ENCODE peak calls at places on chromosomes 5 and 9, in ten cellular contexts. C is mesendoderm; Q is thyroid gland; V is colonic mucosa; D is suprapubic skin; F is right cardiac atrium; W is CD8-positive, alpha-beta T cell; G is aorta; M is osteoblast; N is ascending aorta. L is an unnamed sample. For H3K4me1, the result is how much of the 10 kb centered on the place peaks cover.

GRCh38 chr9:105473221-105473620 is 25.4 kb downstream of the FSD1L start:
- DNase-seq in V (no peak), G (no peak), M (no peak), D (no peak), F (no peak), W (no peak), C (no peak), N (no peak), Q (no peak), L (no peak)

GRCh38 chr9:120482424-120483186 is 97.4 kb downstream of the CDK5RAP2 start:
- DNase-seq in N (no peak), G (no peak), M (no peak), V (no peak), F (no peak), D (no peak), Q (no peak), C (no peak), W (no peak), L (peak)

GRCh38 chr9:20624201-20625002 is 2.1 kb upstream of the MLLT3 start:
- DNase-seq in Q (peak), C (peak), M (peak), V (peak), F (peak), G (no peak), W (peak), D (no peak), N (peak), L (peak)

GRCh38 chr5:126808619-126809018 is 31.7 kb downstream of the LMNB1 start:
- DNase-seq in D (no peak), N (no peak), Q (no peak), C (no peak), G (no peak), W (no peak), F (no peak), V (no peak), M (no peak), L (no peak)

GRCh38 chr5:1860949-1861348 is 21.8 kb downstream of the IRX4 start:
- DNase-seq in Q (no peak), M (no peak), N (no peak), G (no peak), F (peak), V (no peak), W (no peak), D (no peak), C (no peak), L (no peak)

GRCh38 chr5:68762201-68762600 is 331.6 kb upstream of the SLC30A5 start:
- DNase-seq in G (no peak), N (no peak), M (no peak), D (no peak), F (no peak), Q (no peak), V (no peak), W (no peak), C (no peak), L (no peak)

GRCh38 chr5:72066658-72067057 is 40.6 kb upstream of the MAP1B start:
- DNase-seq in N (no peak), M (no peak), G (no peak), D (no peak), V (no peak), W (no peak), Q (no peak), C (peak), F (no peak), L (no peak)

GRCh38 chr5:115068239-115069086 is 101.2 kb downstream of the TRIM36 start:
- DNase-seq in W (no peak), C (peak), V (no peak), Q (no peak), G (no peak), D (no peak), M (no peak), F (no peak), N (no peak), L (peak)

GRCh38 chr9:89464991-89465390 is 32.9 kb downstream of the SEMA4D start:
- DNase-seq in N (no peak), Q (no peak), M (peak), F (no peak), G (peak), V (no peak), C (no peak), D (no peak), W (no peak), L (no peak)

GRCh38 chr9:72539824-72540347 is 18.5 kb downstream of the TMC1 start:
- DNase-seq in W (no peak), G (no peak), D (no peak), C (no peak), Q (no peak), V (no peak), F (no peak), M (no peak), N (no peak), L (no peak)

GRCh38 chr5:157665467-157666085 is 5.8 kb upstream of the C5orf52 start:
- DNase-seq in G (no peak), W (no peak), D (no peak), M (peak), F (no peak), Q (no peak), N (no peak), C (no peak), V (no peak), L (no peak)

GRCh38 chr9:96417610-96418073 is 528 bp downstream of the ZNF367 start:
- DNase-seq in Q (peak), F (no peak), V (peak), D (peak), W (peak), C (no peak), M (peak), G (peak), N (no peak), L (no peak)

GRCh38 chr9:95724253-95724991 is 151.1 kb upstream of the ERCC6L2 start:
- DNase-seq in D (no peak), F (no peak), W (peak), M (no peak), V (no peak), C (no peak), Q (no peak), G (no peak), N (no peak), L (no peak)

GRCh38 chr5:14200312-14200990 is 57.3 kb downstream of the TRIO start:
- DNase-seq in M (no peak), Q (no peak), G (no peak), C (no peak), D (no peak), W (no peak), V (no peak), N (no peak), F (no peak), L (no peak)

GRCh38 chr5:67476531-67476930 is 279.9 kb upstream of the CD180 start:
- DNase-seq in W (no peak), M (no peak), N (no peak), F (no peak), V (no peak), D (no peak), C (no peak), G (no peak), Q (no peak), L (no peak)

GRCh38 chr9:95505676-95506437 is 10.9 kb downstream of the PTCH1 start:
- DNase-seq in W (peak), N (peak), Q (peak), C (peak), D (no peak), V (peak), F (peak), M (peak), G (peak), L (peak)

GRCh38 chr5:72030237-72030636 is 77.0 kb upstream of the MAP1B start:
- DNase-seq in G (no peak), M (no peak), W (no peak), V (no peak), F (no peak), N (no peak), C (no peak), D (no peak), Q (no peak), L (no peak)

GRCh38 chr5:173542159-173542558 is 74.3 kb downstream of the BOD1 start:
- DNase-seq in N (peak), M (no peak), C (no peak), Q (no peak), W (no peak), F (no peak), D (no peak), G (no peak), V (no peak), L (no peak)

GRCh38 chr9:124344291-124345050 is 70.8 kb downstream of the PSMB7 start:
- DNase-seq in G (peak), Q (no peak), V (no peak), D (no peak), N (no peak), C (no peak), M (peak), F (peak), W (no peak), L (no peak)

GRCh38 chr5:73496984-73497457 is 1.2 kb upstream of the BTF3 start:
- DNase-seq in C (peak), D (no peak), M (peak), N (no peak), W (no peak), G (no peak), F (no peak), V (no peak), Q (no peak), L (no peak)

GRCh38 chr9:123299558-123300126 is 31.3 kb upstream of the STRBP start:
- DNase-seq in W (no peak), M (no peak), V (no peak), G (peak), F (no peak), Q (no peak), C (peak), D (no peak), N (no peak), L (no peak)

GRCh38 chr5:1555011-1555807 is 31.4 kb upstream of the LPCAT1 start:
- DNase-seq in N (no peak), M (peak), Q (no peak), D (no peak), G (peak), F (no peak), C (no peak), W (no peak), V (peak), L (no peak)

GRCh38 chr5:141713616-141714309 is 31.7 kb upstream of the ARAP3 start:
- DNase-seq in M (peak), W (no peak), C (no peak), F (no peak), V (no peak), D (no peak), N (no peak), G (no peak), Q (no peak), L (no peak)

GRCh38 chr9:113519401-113520108 is 56.0 kb downstream of the RGS3 start:
- DNase-seq in M (no peak), D (no peak), W (no peak), Q (no peak), V (peak), C (no peak), G (no peak), F (no peak), N (no peak), L (no peak)

GRCh38 chr9:129665814-129666511 is 516 bp downstream of the PRRX2 start:
- DNase-seq in C (no peak), V (no peak), G (no peak), N (no peak), Q (no peak), M (peak), W (no peak), D (no peak), F (peak), L (no peak)

GRCh38 chr9:127058645-127059021 is 63.8 kb downstream of the ANGPTL2 start:
- DNase-seq in V (no peak), N (peak), C (no peak), F (no peak), D (no peak), G (no peak), Q (no peak), W (no peak), M (no peak), L (no peak)

GRCh38 chr5:150615141-150615699 is 25.2 kb upstream of the SYNPO start:
- DNase-seq in D (no peak), F (peak), W (no peak), Q (peak), V (peak), G (peak), N (peak), M (peak), C (no peak), L (peak)

GRCh38 chr9:131432050-131432449 is 38.2 kb downstream of the PRRC2B start:
- DNase-seq in F (no peak), D (peak), C (no peak), G (no peak), Q (no peak), N (no peak), W (no peak), M (no peak), V (no peak), L (no peak)

GRCh38 chr5:59322887-59323286 is 570.6 kb downstream of the PDE4D start:
- DNase-seq in N (no peak), D (no peak), Q (no peak), W (no peak), F (no peak), G (no peak), V (no peak), M (no peak), C (no peak), L (no peak)

GRCh38 chr9:21029661-21030060 is 1.8 kb downstream of the HACD4 start:
- DNase-seq in W (no peak), C (no peak), D (no peak), F (no peak), G (no peak), N (no peak), V (no peak), Q (no peak), M (no peak), L (no peak)

GRCh38 chr5:132421442-132421841 is 51.9 kb downstream of the SLC22A5 start:
- DNase-seq in Q (no peak), F (no peak), C (no peak), M (no peak), N (no peak), G (no peak), W (no peak), D (no peak), V (peak), L (no peak)

GRCh38 chr5:122880170-122880689 is 34.8 kb downstream of the SNX24 start:
- DNase-seq in C (no peak), N (no peak), M (no peak), W (no peak), Q (no peak), D (no peak), G (no peak), F (no peak), V (no peak), L (no peak)

GRCh38 chr5:136087961-136088871 is 44.4 kb upstream of the SMAD5 start:
- DNase-seq in V (peak), M (peak), G (peak), N (peak), W (no peak), F (peak), C (no peak), D (peak), Q (peak), L (no peak)

GRCh38 chr5:82521431-82522051 is 243.4 kb upstream of the RPS23 start:
- DNase-seq in C (no peak), G (no peak), M (no peak), Q (no peak), D (no peak), V (no peak), F (no peak), N (no peak), W (no peak), L (no peak)

DNA sequence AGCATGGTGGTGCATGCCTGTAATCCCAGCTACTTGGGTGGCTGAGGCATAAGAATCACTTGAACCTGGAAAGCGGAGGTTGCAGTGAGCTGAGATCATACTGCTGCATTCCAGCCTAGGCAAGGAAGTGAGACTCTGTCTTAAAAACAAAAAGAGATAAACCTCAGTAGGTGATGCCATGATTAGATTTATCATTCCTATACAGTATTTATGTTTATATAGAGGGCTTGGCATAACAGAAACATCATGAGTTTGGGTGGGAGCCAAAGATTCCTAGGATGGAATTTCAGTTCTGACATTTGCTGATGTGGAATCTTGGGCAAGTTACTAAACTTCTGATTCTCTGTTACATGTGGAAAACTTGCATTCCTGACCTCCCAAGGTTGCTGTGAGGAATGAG is 22.3 kb downstream of the RFK start:
- DNase-seq in F (no peak), N (no peak), W (no peak), Q (no peak), D (no peak), M (no peak), C (peak), V (no peak), G (no peak), L (no peak)
- H3K4me1 ChIP-seq in F (under half), N (under half), W (under half), Q (under half), D (under half), M (under half), C (under half), V (under half), G (under half), L (under half)

DNA sequence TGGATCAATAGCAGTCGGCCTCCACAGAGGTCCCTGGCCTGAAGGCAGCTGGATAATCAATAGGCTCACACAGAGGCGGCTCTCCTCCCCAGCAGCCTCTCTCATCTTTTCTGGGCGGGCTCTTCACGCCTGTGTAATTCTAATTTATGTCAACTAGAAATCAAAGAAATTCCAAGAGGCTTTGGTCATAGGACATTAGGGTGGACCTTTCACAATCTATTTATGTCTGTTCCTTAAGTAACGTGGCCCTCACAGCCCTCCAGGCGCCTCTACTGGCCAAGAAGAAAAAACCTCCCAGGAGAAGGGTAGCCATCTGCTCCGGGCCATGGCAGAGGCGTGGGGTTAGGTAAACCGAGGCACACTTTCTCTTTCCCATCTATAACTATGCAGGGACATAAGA is 205.1 kb upstream of the EFNA5 start:
- DNase-seq in Q (no peak), N (no peak), W (no peak), M (peak), G (no peak), D (no peak), C (peak), V (no peak), F (no peak), L (no peak)
- H3K4me3 ChIP-seq in Q (no peak), N (no peak), W (no peak), M (peak), G (no peak), D (no peak), C (no peak), V (no peak), F (no peak), L (no peak)

GRCh38 chr5:125394661-125395280 is 648.3 kb upstream of the ZNF608 start:
- DNase-seq in W (no peak), N (no peak), Q (no peak), F (no peak), V (no peak), C (no peak), D (no peak), M (no peak), G (no peak), L (no peak)
- H3K4me1 ChIP-seq in W (under half), N (under half), Q (under half), F (under half), V (under half), C (under half), D (under half), M (under half), G (under half), L (under half)

GRCh38 chr5:11608530-11608929 is 295.7 kb downstream of the CTNND2 start:
- DNase-seq in N (no peak), D (no peak), M (no peak), V (no peak), W (no peak), C (no peak), F (no peak), Q (no peak), G (no peak), L (no peak)

GRCh38 chr5:11602298-11602697 is 301.9 kb downstream of the CTNND2 start:
- DNase-seq in F (no peak), D (no peak), V (no peak), N (no peak), W (no peak), Q (no peak), C (no peak), M (no peak), G (no peak), L (no peak)

GRCh38 chr5:11609570-11610322 is 294.5 kb downstream of the CTNND2 start:
- DNase-seq in Q (no peak), M (no peak), V (no peak), N (no peak), C (no peak), D (no peak), F (peak), W (no peak), G (no peak), L (no peak)

GRCh38 chr5:11607944-11608343 is 296.3 kb downstream of the CTNND2 start:
- DNase-seq in N (no peak), Q (no peak), G (no peak), W (no peak), M (no peak), V (no peak), C (no peak), D (no peak), F (no peak), L (no peak)
- H3K4me3 ChIP-seq in N (no peak), Q (no peak), G (no peak), W (no peak), M (no peak), V (no peak), C (no peak), D (no peak), F (no peak), L (no peak)

GRCh38 chr5:58123501-58123900 is 336.4 kb downstream of the PLK2 start:
- DNase-seq in N (no peak), D (no peak), F (no peak), G (no peak), C (no peak), Q (no peak), M (no peak), W (no peak), V (no peak), L (no peak)
- H3K4me1 ChIP-seq in N (under half), D (under half), F (under half), G (under half), C (under half), Q (under half), M (under half), W (under half), V (under half), L (under half)

L was measured in BE2C.